ENCODE peak calls at places on chromosomes 4 and X, in seven cellular contexts. U, M, K, R, E, X and T are unnamed samples.

GRCh38 chr4:90419124-90419711 is 292.0 kb downstream of the CCSER1 start:
- DNase-seq in U (no peak), M (peak; percentile 0), K (no peak), R (peak; percentile 14), E (no peak), X (peak; percentile 65), T (no peak)

GRCh38 chrX:138794285-138794684 is 82.8 kb upstream of the FGF13 start:
- DNase-seq in U (no peak), M (no peak), K (no peak), R (no peak), E (no peak), X (no peak), T (no peak)

GRCh38 chr4:118417325-118417724 is 64.5 kb upstream of the PRSS12 start:
- DNase-seq in U (no peak), M (peak; percentile 65), K (no peak), R (no peak), E (no peak), X (peak; percentile 51), T (no peak)

GRCh38 chrX:120564925-120565324 is 4.2 kb upstream of the CUL4B start:
- DNase-seq in U (no peak), M (no peak), K (no peak), R (no peak), E (no peak), X (no peak), T (no peak)

GRCh38 chr4:146371812-146372211 is 149.9 kb downstream of the SLC10A7 start:
- DNase-seq in U (no peak), M (peak; percentile 60), K (no peak), R (no peak), E (no peak), X (no peak), T (no peak)

GRCh38 chr4:24764305-24764704 is 31.1 kb upstream of the SOD3 start:
- DNase-seq in U (no peak), M (peak; percentile 21), K (no peak), R (no peak), E (no peak), X (no peak), T (no peak)

GRCh38 chr4:110514889-110515479 is 39.0 kb downstream of the ENPEP start:
- DNase-seq in U (no peak), M (peak; percentile 38), K (no peak), R (peak; percentile 19), E (no peak), X (peak; percentile 65), T (no peak)

GRCh38 chrX:123962794-123963373 is 1.4 kb downstream of the STAG2 start:
- DNase-seq in U (peak; percentile 92), M (peak; percentile 93), K (peak; percentile 76), R (peak; percentile 85), E (peak; percentile 81), X (peak; percentile 97), T (peak; percentile 90)

GRCh38 chrX:111127038-111127437 is 31.0 kb downstream of the PAK3 start:
- DNase-seq in U (no peak), M (no peak), K (no peak), R (no peak), E (no peak), X (no peak), T (no peak)

GRCh38 chrX:104343408-104344129 is 88.8 kb upstream of the ESX1 start:
- DNase-seq in U (no peak), M (peak; percentile 69), K (peak; percentile 2), R (no peak), E (peak; percentile 43), X (peak; percentile 90), T (peak; percentile 30)

GRCh38 chrX:41616935-41617334 is 71.8 kb upstream of the GPR34 start:
- DNase-seq in U (no peak), M (no peak), K (no peak), R (peak; percentile 3), E (no peak), X (peak; percentile 16), T (no peak)

GRCh38 chrX:118199997-118200396 is 83.4 kb upstream of the KLHL13 start:
- DNase-seq in U (no peak), M (no peak), K (no peak), R (no peak), E (no peak), X (no peak), T (no peak)

GRCh38 chr4:156190606-156191005 is 236.9 kb upstream of the CTSO start:
- DNase-seq in U (no peak), M (peak; percentile 84), K (no peak), R (no peak), E (no peak), X (peak; percentile 92), T (no peak)